ENCODE peak calls at places on chromosomes 11 and 22, in eight cellular contexts. W, X, H, F, E, M, G and U are unnamed samples.
A peak's percentile ranks its signal among the peaks of the same experiment; 100 is the strongest.

GRCh38 chr11:114135737-114136151 is 76.2 kb downstream of the ZBTB16 start:
- DNase-seq in G (no peak), M (no peak), X (no peak), H (no peak), F (peak; percentile 78), W (no peak), E (no peak), U (peak; percentile 73)

GRCh38 chr11:75896843-75897419 is 81.9 kb downstream of the UVRAG start:
- DNase-seq in F (peak; percentile 62), X (no peak), M (no peak), W (no peak), E (no peak), G (peak; percentile 69), H (peak; percentile 77), U (peak; percentile 54)

GRCh38 chr22:46053563-46054090 is 76.7 kb upstream of the WNT7B start:
- DNase-seq in X (peak; percentile 60), H (peak; percentile 45), F (peak; percentile 61), E (no peak), M (peak; percentile 84), G (no peak), W (peak; percentile 40), U (peak; percentile 70)

GRCh38 chr11:77072851-77073327 is 6.1 kb downstream of the CAPN5 start:
- DNase-seq in G (no peak), H (no peak), X (no peak), W (no peak), M (no peak), F (no peak), E (no peak), U (no peak)

GRCh38 chr11:122344281-122344680 is 228.3 kb upstream of the BLID start:
- DNase-seq in F (peak; percentile 79), X (no peak), W (no peak), M (no peak), E (no peak), H (no peak), G (no peak), U (peak; percentile 94)

GRCh38 chr11:113877673-113878060 is 2.3 kb upstream of the USP28 start:
- DNase-seq in H (no peak), M (no peak), G (no peak), W (no peak), X (no peak), E (no peak), F (no peak), U (no peak)

GRCh38 chr22:43094085-43094484 is 4.9 kb upstream of the TTLL1 start:
- DNase-seq in H (no peak), X (no peak), G (no peak), E (no peak), M (peak; percentile 62), F (no peak), W (no peak), U (no peak)

GRCh38 chr11:44673691-44674090 is 53.1 kb upstream of the TSPAN18 start:
- DNase-seq in W (no peak), G (no peak), X (no peak), E (no peak), F (no peak), M (no peak), H (no peak), U (no peak)

GRCh38 chr11:60782393-60783140 is 2.6 kb upstream of the MS4A10 start:
- DNase-seq in F (no peak), W (no peak), H (no peak), X (no peak), E (no peak), G (no peak), M (no peak), U (no peak)

GRCh38 chr11:110527146-110527545 is 97.4 kb downstream of the FDX1 start:
- DNase-seq in G (no peak), E (no peak), F (peak; percentile 18), W (no peak), X (no peak), H (no peak), M (no peak), U (no peak)

GRCh38 chr11:47179655-47179991 is 2.9 kb upstream of the ARFGAP2 start:
- DNase-seq in F (no peak), W (no peak), X (no peak), M (no peak), H (peak; percentile 59), G (peak; percentile 26), E (peak; percentile 24), U (peak; percentile 42)

GRCh38 chr11:64734786-64735761 is 8.9 kb downstream of the RASGRP2 start:
- DNase-seq in H (no peak), F (no peak), X (no peak), M (no peak), W (no peak), E (no peak), G (no peak), U (peak; percentile 9)

GRCh38 chr11:132655187-132655855 is 877.0 kb downstream of the OPCML start:
- DNase-seq in M (no peak), F (no peak), H (peak; percentile 91), W (no peak), E (no peak), G (no peak), X (no peak), U (no peak)

GRCh38 chr11:18012314-18012905 is 437 bp downstream of the SERGEF start:
- DNase-seq in F (peak; percentile 19), W (peak; percentile 14), E (no peak), M (peak; percentile 23), G (peak; percentile 50), X (peak; percentile 46), H (peak; percentile 60), U (peak; percentile 18)

GRCh38 chr22:22689621-22690345 is 45.4 kb downstream of the GGTLC2 start:
- DNase-seq in X (no peak), E (no peak), W (no peak), G (no peak), F (no peak), M (no peak), H (no peak), U (no peak)

GRCh38 chr22:37951305-37951704 is 2.1 kb downstream of the C22orf23 start:
- DNase-seq in F (no peak), E (no peak), H (peak; percentile 42), M (no peak), G (no peak), W (no peak), X (no peak), U (no peak)

GRCh38 chr11:16252373-16252772 is 104.0 kb downstream of the SOX6 start:
- DNase-seq in E (no peak), H (no peak), W (no peak), X (no peak), G (no peak), F (peak; percentile 7), M (no peak), U (peak; percentile 12)

GRCh38 chr11:46347637-46348311 is 511 bp downstream of the DGKZ start:
- DNase-seq in F (no peak), M (peak; percentile 34), G (no peak), X (peak; percentile 28), W (no peak), E (no peak), H (no peak), U (no peak)

GRCh38 chr11:43989162-43989961 is 46.9 kb downstream of the C11orf96 start:
- DNase-seq in F (no peak), E (no peak), W (no peak), M (no peak), G (no peak), H (peak; percentile 50), X (no peak), U (peak; percentile 48)

GRCh38 chr22:41668971-41669911 is 19.4 kb downstream of the SNU13 start:
- DNase-seq in G (no peak), W (no peak), E (no peak), F (peak; percentile 46), X (no peak), H (no peak), M (no peak), U (peak; percentile 76)

GRCh38 chr11:60918941-60919275 is 5.0 kb downstream of the TMEM109 start:
- DNase-seq in G (no peak), W (no peak), F (peak; percentile 65), X (no peak), M (no peak), H (no peak), E (no peak), U (peak; percentile 33)

GRCh38 chr11:8386134-8386864 is 122.6 kb upstream of the LMO1 start:
- DNase-seq in E (no peak), G (no peak), M (no peak), W (no peak), X (no peak), H (no peak), F (no peak), U (no peak)

GRCh38 chr11:62025429-62026105 is 58.1 kb upstream of the FTH1 start:
- DNase-seq in F (peak; percentile 82), M (peak; percentile 76), G (no peak), X (peak; percentile 70), E (peak; percentile 13), W (peak; percentile 79), H (peak; percentile 5), U (peak; percentile 99)

GRCh38 chr11:69081180-69081579 is 32.4 kb downstream of the TPCN2 start:
- DNase-seq in W (no peak), F (no peak), H (no peak), G (no peak), M (no peak), X (no peak), E (no peak), U (no peak)

GRCh38 chr11:130124096-130124495 is 35.5 kb upstream of the ST14 start:
- DNase-seq in G (no peak), E (no peak), W (no peak), H (no peak), F (peak; percentile 78), M (peak; percentile 28), X (no peak), U (peak; percentile 91)

GRCh38 chr11:73295259-73295995 is 12.6 kb upstream of the ARHGEF17 start:
- DNase-seq in H (peak; percentile 63), G (peak; percentile 28), X (peak; percentile 77), M (peak; percentile 76), F (peak; percentile 78), W (peak; percentile 60), E (peak; percentile 68), U (peak; percentile 69)

GRCh38 chr11:117600261-117600783 is 196.7 kb downstream of the DSCAML1 start:
- DNase-seq in M (no peak), W (no peak), H (peak; percentile 31), E (no peak), G (peak; percentile 78), F (no peak), X (no peak), U (no peak)

GRCh38 chr11:83249972-83250593 is 36.1 kb downstream of the CCDC90B start:
- DNase-seq in W (no peak), G (peak; percentile 29), X (peak; percentile 11), F (peak; percentile 65), E (peak; percentile 3), M (no peak), H (peak; percentile 46), U (peak; percentile 65)